ENCODE peak calls at places on chromosome X, in five cellular contexts. P is H1, M is IMR-90, I is H9, O is mesenchymal stem cell. L is an unnamed sample.

GRCh38 chrX:136880003-136880451 is 498 bp downstream of the RBMX start:
- DNase-seq in P (no peak), M (no peak), I (no peak), O (peak), L (no peak)

GRCh38 chrX:115058276-115058675 is 40.9 kb upstream of the IL13RA2 start:
- DNase-seq in P (no peak), M (peak), I (no peak), O (peak), L (no peak)

GRCh38 chrX:9622128-9622527 is 143.5 kb downstream of the GPR143 start:
- DNase-seq in P (no peak), M (no peak), I (no peak), O (no peak), L (no peak)

GRCh38 chrX:9907645-9908387 is 59.3 kb upstream of the CLDN34 start:
- DNase-seq in P (no peak), M (peak), I (no peak), O (peak), L (no peak)

GRCh38 chrX:5746231-5746630 is 482.4 kb downstream of the NLGN4X start:
- DNase-seq in P (no peak), M (no peak), I (no peak), O (no peak), L (no peak)

GRCh38 chrX:19065535-19065934 is 56.7 kb downstream of the ADGRG2 start:
- DNase-seq in P (no peak), M (no peak), I (no peak), O (no peak), L (no peak)

GRCh38 chrX:28595346-28595745 is 8.1 kb downstream of the IL1RAPL1 start:
- DNase-seq in P (no peak), M (no peak), I (no peak), O (no peak), L (no peak)

GRCh38 chrX:38215141-38215540 is 5.5 kb downstream of the SRPX start:
- DNase-seq in P (no peak), M (peak), I (no peak), O (peak), L (no peak)

GRCh38 chrX:48802089-48802812 is 384 bp downstream of the HDAC6 start:
- DNase-seq in P (peak), M (peak), I (peak), O (peak), L (peak)
- H3K14ac ChIP-seq in P (no peak), M (peak), I (peak), O (no peak), L (no peak)

GRCh38 chrX:1249101-1249887 is 19.3 kb upstream of the CSF2RA start:
- DNase-seq in P (no peak), M (no peak), I (peak), O (peak), L (peak)
- H2BK5ac ChIP-seq in P (peak), M (no peak), I (no peak), O (no peak), L (peak)

DNA sequence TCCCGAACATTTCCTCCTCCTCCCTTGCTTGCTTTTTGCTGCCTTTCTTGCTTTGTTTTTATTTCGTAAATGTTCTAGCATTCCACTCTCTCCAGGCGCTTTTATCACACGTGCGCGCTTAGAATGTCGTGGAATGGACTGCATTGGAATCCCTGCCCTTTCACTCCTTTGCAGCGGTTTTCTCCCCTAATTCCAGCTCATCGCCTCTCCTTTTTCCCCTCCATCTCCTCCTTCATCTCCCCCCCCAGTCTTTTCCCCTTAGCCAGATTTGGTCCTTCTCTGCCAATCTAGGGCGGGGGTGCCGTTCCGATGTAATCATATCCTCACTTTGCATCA is 578 bp downstream of the OGT start:
- DNase-seq in P (no peak), M (no peak), I (no peak), O (no peak), L (no peak)
- H3K23ac ChIP-seq in P (no peak), M (peak), I (no peak), O (no peak), L (no peak)

DNA sequence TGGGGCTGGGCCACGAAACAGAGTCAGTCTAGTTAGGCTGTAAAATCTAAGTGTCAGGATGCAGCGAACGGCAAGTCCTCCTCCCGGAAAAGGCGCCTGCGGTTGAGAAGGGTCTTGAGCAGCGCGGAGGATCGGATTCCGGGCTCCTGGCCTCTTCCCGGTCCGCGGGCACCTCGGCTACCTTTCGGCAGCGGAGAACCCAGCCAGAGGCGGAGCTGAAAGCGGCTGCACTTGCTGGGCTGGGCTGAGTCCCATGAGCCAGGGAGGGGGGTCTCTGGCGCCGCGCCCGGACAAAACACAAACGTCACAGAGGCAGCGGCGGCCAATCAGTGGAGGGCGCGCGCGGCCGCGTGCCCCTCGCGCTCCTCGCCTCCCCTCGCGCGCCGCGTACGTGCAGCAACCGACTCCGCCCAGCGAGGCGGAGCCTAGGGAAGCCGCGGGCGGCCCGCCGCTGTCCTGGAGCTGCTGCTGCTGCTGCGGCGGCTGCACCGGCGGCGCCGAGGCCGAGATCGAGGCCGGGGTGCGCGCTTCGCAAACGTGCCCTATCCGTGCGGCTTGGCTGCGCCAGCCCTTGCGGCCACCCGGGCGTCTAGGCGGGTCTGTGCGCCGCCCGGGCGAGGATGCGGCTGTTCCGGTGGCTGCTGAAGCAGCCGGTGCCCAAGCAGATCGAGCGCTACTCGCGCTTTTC is at the start of gene PDK3:
- DNase-seq in P (peak), M (peak), I (peak), O (peak), L (peak)
- H3K14ac ChIP-seq in P (no peak), M (no peak), I (peak), O (no peak), L (peak)

GRCh38 chrX:103372886-103373285 is 3.5 kb upstream of the BEX3 start:
- DNase-seq in P (no peak), M (no peak), I (no peak), O (no peak), L (no peak)

GRCh38 chrX:103378990-103379389 is 2.7 kb downstream of the BEX3 start:
- DNase-seq in P (no peak), M (peak), I (no peak), O (no peak), L (no peak)

GRCh38 chrX:103373581-103373980 is 2.8 kb upstream of the BEX3 start:
- DNase-seq in P (no peak), M (no peak), I (no peak), O (no peak), L (no peak)

GRCh38 chrX:103376979-103377324 is 614 bp downstream of the BEX3 start:
- DNase-seq in P (no peak), M (peak), I (peak), O (peak), L (no peak)

GRCh38 chrX:103376118-103376978 is at the start of gene BEX3:
- DNase-seq in P (peak), M (peak), I (peak), O (peak), L (no peak)
- H2BK5ac ChIP-seq in P (peak), M (peak), I (peak), O (peak), L (no peak)

DNA sequence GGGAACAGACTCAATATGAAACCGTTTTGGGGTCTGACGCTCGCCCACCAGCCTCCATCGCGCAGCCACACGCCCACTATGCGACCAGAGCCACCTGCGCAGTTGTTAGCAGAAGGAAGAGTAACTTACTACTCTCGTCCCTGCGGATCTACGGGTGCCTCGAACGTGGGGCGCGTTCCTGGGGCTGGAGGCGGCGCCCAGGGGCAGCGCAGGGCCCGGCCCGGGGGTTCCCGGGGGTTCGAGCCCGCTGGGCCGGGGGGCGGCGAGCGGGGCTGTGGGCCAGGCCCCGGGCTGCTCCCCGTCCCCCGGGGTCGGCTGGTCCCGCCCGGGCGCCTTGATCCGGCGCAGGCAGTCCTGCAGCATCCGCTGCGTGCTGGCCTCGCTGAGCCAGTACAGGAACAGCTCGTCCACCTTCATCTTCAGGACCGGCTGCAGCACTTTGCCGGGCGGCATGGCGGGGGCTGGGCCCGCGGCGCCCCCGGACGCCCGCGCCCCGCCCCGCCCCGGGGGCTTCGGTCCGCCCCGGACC is 404 bp downstream of the PPP2R3B start:
- DNase-seq in P (no peak), M (no peak), I (no peak), O (no peak), L (no peak)
- H3K23ac ChIP-seq in P (no peak), M (no peak), I (no peak), O (no peak), L (no peak)

GRCh38 chrX:71911731-71912050 is 1.0 kb downstream of the NHSL2 start:
- DNase-seq in P (no peak), M (no peak), I (no peak), O (peak), L (no peak)
- H3K14ac ChIP-seq in P (no peak), M (no peak), I (peak), O (no peak), L (no peak)

DNA sequence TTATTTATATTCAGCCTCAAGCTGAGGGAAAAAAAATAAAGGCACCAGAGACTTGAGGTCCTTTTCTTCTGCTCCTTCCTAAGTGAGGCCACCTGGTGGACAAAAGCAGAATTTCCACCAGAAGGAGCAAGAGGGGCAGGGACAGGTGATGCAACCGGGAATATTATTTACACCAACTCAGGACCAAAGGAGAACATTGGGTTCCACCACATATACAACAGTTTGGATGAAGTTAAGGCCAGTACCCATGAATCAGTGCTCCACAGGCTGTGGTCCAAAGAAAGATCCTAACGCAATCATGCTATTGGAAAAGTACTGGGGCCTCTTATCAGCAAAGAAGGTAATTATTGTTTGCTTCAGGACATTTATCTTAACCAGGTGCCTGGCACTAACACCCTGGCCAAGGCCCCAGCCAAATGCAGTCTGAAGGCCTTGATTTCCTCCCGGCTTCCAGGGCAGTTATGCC is 57.4 kb downstream of the TSC22D3 start:
- DNase-seq in P (no peak), M (peak), I (peak), O (peak), L (peak)
- H2BK5ac ChIP-seq in P (peak), M (no peak), I (no peak), O (no peak), L (no peak)

GRCh38 chrX:48785525-48786214 is 720 bp upstream of the GATA1 start:
- DNase-seq in P (no peak), M (no peak), I (no peak), O (no peak), L (no peak)
- H3K23ac ChIP-seq in P (no peak), M (no peak), I (no peak), O (no peak), L (no peak)

L was measured in neuronal stem cell.